ENCODE peak calls at places on chromosomes 5 and 9, in seven cellular contexts. K is GM12891, X is H1, H is HepG2, F is GM12878, S is GM12892, A is K562. L is an unnamed sample.

GRCh38 chr9:306907-307306 is 92.2 kb downstream of the DOCK8 start:
- DNase-seq in K (no peak), X (no peak), H (peak; percentile 13), F (no peak), S (no peak), A (no peak), L (no peak)

GRCh38 chr9:92724528-92725265 is 39.9 kb downstream of the BICD2 start:
- DNase-seq in K (no peak), X (peak; percentile 35), H (no peak), F (no peak), S (no peak), A (no peak), L (no peak)

GRCh38 chr5:84091400-84091799 is 293.3 kb downstream of the EDIL3 start:
- DNase-seq in K (no peak), X (no peak), H (peak; percentile 86), F (peak; percentile 20), S (no peak), A (no peak), L (no peak)

GRCh38 chr9:103242025-103242424 is 246.9 kb downstream of the CYLC2 start:
- DNase-seq in K (no peak), X (no peak), H (no peak), F (no peak), S (no peak), A (no peak), L (peak; percentile 56)

GRCh38 chr9:6272229-6272597 is 56.0 kb upstream of the TPD52L3 start:
- DNase-seq in K (no peak), X (no peak), H (peak; percentile 76), F (no peak), S (no peak), A (no peak), L (no peak)

GRCh38 chr9:1005043-1005667 is 28.7 kb downstream of the DMRT3 start:
- DNase-seq in K (no peak), X (no peak), H (peak; percentile 47), F (peak; percentile 53), S (no peak), A (peak; percentile 7), L (peak; percentile 24)

GRCh38 chr9:138038244-138038671 is 160.7 kb downstream of the CACNA1B start:
- DNase-seq in K (no peak), X (peak; percentile 37), H (no peak), F (no peak), S (no peak), A (no peak), L (peak; percentile 73)

GRCh38 chr5:172361566-172362238 is 78.1 kb upstream of the UBTD2 start:
- DNase-seq in K (no peak), X (no peak), H (no peak), F (peak; percentile 55), S (no peak), A (no peak), L (no peak)

GRCh38 chr5:28403846-28404245 is 1365.5 kb upstream of the CDH9 start:
- DNase-seq in K (no peak), X (no peak), H (no peak), F (no peak), S (no peak), A (no peak), L (no peak)

GRCh38 chr5:133779828-133780475 is 167.6 kb upstream of the FSTL4 start:
- DNase-seq in K (no peak), X (no peak), H (no peak), F (no peak), S (no peak), A (peak; percentile 15), L (no peak)

GRCh38 chr5:178548751-178549150 is 41.4 kb downstream of the COL23A1 start:
- DNase-seq in K (no peak), X (no peak), H (no peak), F (no peak), S (no peak), A (no peak), L (no peak)

GRCh38 chr5:143105216-143105905 is 298.1 kb downstream of the NR3C1 start:
- DNase-seq in K (no peak), X (no peak), H (no peak), F (no peak), S (no peak), A (no peak), L (no peak)

GRCh38 chr9:91156451-91157234 is 205.1 kb downstream of the AUH start:
- DNase-seq in K (no peak), X (no peak), H (no peak), F (no peak), S (no peak), A (no peak), L (no peak)

GRCh38 chr5:1317921-1318565 is 23.2 kb upstream of the TERT start:
- DNase-seq in K (no peak), X (no peak), H (no peak), F (no peak), S (peak; percentile 3), A (no peak), L (no peak)
- TF ChIP-seq TAF1 in K (no peak), X (no peak), H (no peak), F (no peak), S (no peak), A (no peak), L (no peak)

DNA sequence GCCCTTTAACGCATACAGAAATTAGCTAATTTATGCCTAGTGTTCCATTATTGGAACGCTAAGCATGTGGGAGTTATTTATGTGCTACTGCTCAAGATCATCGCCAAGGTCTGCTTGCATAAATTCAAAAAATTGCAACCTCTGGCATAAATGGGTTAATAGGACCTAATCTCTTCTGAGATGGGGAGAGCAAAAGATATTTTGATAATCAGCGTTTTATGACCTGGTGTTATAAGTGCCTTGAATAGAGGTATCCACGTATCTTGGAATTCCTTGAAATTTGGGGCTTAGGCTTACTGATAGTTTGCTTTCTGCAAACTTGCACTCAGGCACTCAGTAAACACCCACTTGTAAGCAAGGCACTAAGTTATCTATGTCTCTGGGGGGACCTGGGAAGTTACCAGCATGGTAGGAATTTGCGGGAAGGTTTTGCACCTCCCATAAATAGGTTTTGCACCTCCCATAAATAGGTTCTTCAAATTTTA is 1.8 kb downstream of the SUB1 start:
- DNase-seq in K (no peak), X (no peak), H (no peak), F (no peak), S (no peak), A (no peak), L (no peak)
- TF ChIP-seq TAF1 in K (no peak), X (no peak), H (no peak), F (no peak), S (no peak), A (no peak), L (no peak)

DNA sequence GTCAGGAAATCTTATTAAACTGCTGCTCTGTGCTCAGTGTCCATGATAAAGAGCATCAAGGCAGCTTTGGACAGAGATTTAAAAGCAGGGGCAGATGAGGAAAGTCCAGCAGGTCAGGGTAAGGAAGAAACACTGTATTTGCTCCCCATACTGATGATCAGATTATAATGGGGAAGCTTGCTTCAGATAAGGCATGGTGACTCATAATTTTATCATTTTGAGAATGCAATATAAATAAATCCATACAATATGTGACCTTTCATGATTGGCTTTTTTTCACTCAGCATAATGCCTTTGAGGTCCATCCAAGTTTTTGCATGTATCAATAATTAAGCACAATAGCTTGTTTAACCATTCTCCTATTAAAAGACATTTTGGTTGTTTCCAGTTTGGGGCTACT is 48.1 kb upstream of the LHFPL2 start:
- DNase-seq in K (no peak), X (no peak), H (no peak), F (no peak), S (no peak), A (no peak), L (no peak)
- TF ChIP-seq TAF1 in K (no peak), X (no peak), H (no peak), F (no peak), S (no peak), A (no peak), L (no peak)

GRCh38 chr5:54845567-54845941 is 139.8 kb downstream of the ESM1 start:
- DNase-seq in K (no peak), X (no peak), H (no peak), F (no peak), S (no peak), A (peak; percentile 20), L (no peak)

GRCh38 chr5:54854883-54855581 is 130.4 kb downstream of the ESM1 start:
- DNase-seq in K (no peak), X (no peak), H (no peak), F (no peak), S (no peak), A (no peak), L (no peak)

GRCh38 chr5:54852007-54852406 is 133.4 kb downstream of the ESM1 start:
- DNase-seq in K (no peak), X (no peak), H (no peak), F (no peak), S (no peak), A (no peak), L (no peak)

DNA sequence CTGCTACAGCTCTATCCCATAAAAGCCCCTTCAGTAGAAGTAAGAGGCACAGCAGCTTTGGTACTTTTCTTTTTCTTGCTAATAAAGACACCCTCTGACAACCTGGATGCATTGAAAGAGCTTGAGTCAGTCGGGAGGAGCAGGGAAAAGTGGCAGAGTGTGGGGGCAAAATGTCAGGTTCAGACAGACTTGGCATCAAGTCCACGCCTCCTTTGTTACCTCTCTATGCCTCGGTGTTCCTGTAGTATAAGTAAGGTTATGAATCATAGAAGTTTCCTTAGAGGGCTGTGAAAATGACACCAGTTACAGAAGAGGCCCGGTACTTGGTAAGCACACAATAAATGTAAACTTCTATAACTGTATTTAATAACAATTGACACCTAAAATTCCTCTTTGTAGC is 133.9 kb downstream of the ESM1 start:
- DNase-seq in K (no peak), X (no peak), H (no peak), F (no peak), S (no peak), A (no peak), L (no peak)
- TF ChIP-seq TAF1 in K (no peak), X (no peak), H (no peak), F (no peak), S (no peak), A (no peak), L (no peak)

DNA sequence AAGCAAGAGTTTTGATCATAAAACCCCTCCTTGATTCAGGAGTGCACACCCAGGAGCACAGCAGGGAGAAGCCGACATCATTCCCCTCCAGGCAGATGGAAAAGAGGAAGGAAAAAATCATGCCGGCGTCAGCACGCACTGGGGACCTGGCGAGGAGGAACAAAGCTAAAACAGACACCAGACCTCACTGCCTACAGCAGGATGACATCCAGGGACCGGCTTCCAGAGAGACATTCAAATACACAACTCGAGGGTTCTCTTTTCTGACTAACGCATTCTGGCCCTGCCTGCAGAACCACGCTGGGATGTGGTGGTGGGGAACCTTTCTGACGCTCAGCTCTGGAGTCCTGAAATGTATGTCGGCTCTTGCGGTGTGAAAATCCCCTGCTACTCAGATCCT is 2.7 kb downstream of the UBAC1 start:
- DNase-seq in K (no peak), X (no peak), H (no peak), F (no peak), S (no peak), A (no peak), L (no peak)
- TF ChIP-seq TAF1 in K (no peak), X (no peak), H (no peak), F (no peak), S (no peak), A (no peak), L (no peak)

GRCh38 chr5:97242351-97242750 is 59.3 kb upstream of the RIOK2 start:
- DNase-seq in K (no peak), X (no peak), H (no peak), F (no peak), S (no peak), A (no peak), L (no peak)
- TF ChIP-seq TAF1 in K (no peak), X (no peak), H (no peak), F (no peak), S (no peak), A (no peak), L (no peak)